ENCODE peak calls at places on chromosomes 7 and 10, in five cellular contexts. D is K562, T is upper lobe of left lung, J is A549, I is uterus. W is an unnamed sample.

GRCh38 chr7:98811299-98811698 is 58.5 kb downstream of the TMEM130 start:
- DNase-seq in D (no peak), T (no peak), J (no peak), I (no peak), W (no peak)

GRCh38 chr7:140165422-140165821 is 11.4 kb downstream of the KDM7A start:
- DNase-seq in D (no peak), T (no peak), J (peak), I (no peak), W (no peak)

GRCh38 chr7:121020652-121021051 is 32.1 kb downstream of the CPED1 start:
- DNase-seq in D (no peak), T (no peak), J (no peak), I (no peak), W (no peak)

GRCh38 chr10:86349474-86349873 is 17.1 kb downstream of the GRID1 start:
- DNase-seq in D (peak), T (no peak), J (peak), I (no peak), W (no peak)

GRCh38 chr10:132714906-132715790 is 70.8 kb downstream of the NKX6-2 start:
- DNase-seq in D (no peak), T (peak), J (no peak), I (no peak), W (no peak)

GRCh38 chr7:101410743-101411476 is 48.2 kb downstream of the COL26A1 start:
- DNase-seq in D (peak), T (peak), J (peak), I (no peak), W (no peak)

GRCh38 chr7:146321301-146321700 is 204.7 kb downstream of the CNTNAP2 start:
- DNase-seq in D (no peak), T (no peak), J (no peak), I (no peak), W (no peak)

GRCh38 chr10:119687192-119688032 is 36.2 kb downstream of the BAG3 start:
- DNase-seq in D (no peak), T (no peak), J (no peak), I (no peak), W (no peak)

GRCh38 chr7:137983308-137984008 is 18.4 kb downstream of the CREB3L2 start:
- DNase-seq in D (no peak), T (no peak), J (no peak), I (peak), W (no peak)

GRCh38 chr10:110279062-110279986 is 25.4 kb downstream of the SMNDC1 start:
- DNase-seq in D (peak), T (no peak), J (peak), I (peak), W (peak)

GRCh38 chr10:97468162-97468561 is 22.2 kb downstream of the ZDHHC16 start:
- DNase-seq in D (no peak), T (no peak), J (no peak), I (no peak), W (no peak)

GRCh38 chr10:29849434-29849833 is 210.0 kb downstream of the JCAD start:
- DNase-seq in D (no peak), T (no peak), J (no peak), I (no peak), W (no peak)

GRCh38 chr7:84274029-84274638 is 79.5 kb upstream of the SEMA3A start:
- DNase-seq in D (no peak), T (no peak), J (no peak), I (no peak), W (no peak)

GRCh38 chr7:39951156-39951942 is 1.3 kb downstream of the CDK13 start:
- DNase-seq in D (peak), T (peak), J (peak), I (peak), W (peak)

GRCh38 chr10:52541082-52541481 is 227.0 kb downstream of the DKK1 start:
- DNase-seq in D (no peak), T (no peak), J (no peak), I (no peak), W (peak)

GRCh38 chr10:89504691-89505090 is 30.7 kb downstream of the SLC16A12 start:
- DNase-seq in D (no peak), T (no peak), J (no peak), I (no peak), W (no peak)

GRCh38 chr7:147492621-147493020 is 1097.9 kb upstream of the C7orf33 start:
- DNase-seq in D (no peak), T (no peak), J (no peak), I (no peak), W (no peak)

GRCh38 chr7:6500691-6501090 is 50.6 kb downstream of the GRID2IP start:
- DNase-seq in D (no peak), T (no peak), J (no peak), I (no peak), W (no peak)

GRCh38 chr7:16916733-16917132 is 35.0 kb upstream of the AGR3 start:
- DNase-seq in D (no peak), T (no peak), J (no peak), I (no peak), W (no peak)

GRCh38 chr7:80699030-80699638 is 60.7 kb downstream of the CD36 start:
- DNase-seq in D (peak), T (no peak), J (peak), I (no peak), W (no peak)

GRCh38 chr10:20233423-20233822 is 417.2 kb downstream of the PLXDC2 start:
- DNase-seq in D (no peak), T (no peak), J (no peak), I (no peak), W (no peak)

GRCh38 chr10:31650010-31650409 is 278.6 kb downstream of the ARHGAP12 start:
- DNase-seq in D (no peak), T (no peak), J (peak), I (peak), W (peak)

GRCh38 chr7:18505870-18506460 is 10.4 kb downstream of the HDAC9 start:
- DNase-seq in D (no peak), T (no peak), J (no peak), I (no peak), W (no peak)

GRCh38 chr10:72318383-72319262 is 36.1 kb downstream of the DNAJB12 start:
- DNase-seq in D (no peak), T (no peak), J (no peak), I (no peak), W (no peak)

GRCh38 chr10:61452655-61453641 is at the start of gene TMEM26:
- DNase-seq in D (peak), T (peak), J (peak), I (peak), W (peak)

GRCh38 chr10:100518761-100519241 is 860 bp downstream of the SEC31B start:
- DNase-seq in D (peak), T (no peak), J (peak), I (no peak), W (no peak)

GRCh38 chr10:5547934-5548660 is 23.3 kb downstream of the CALML3 start:
- DNase-seq in D (no peak), T (no peak), J (peak), I (no peak), W (peak)

GRCh38 chr10:102645388-102645740 is 1.1 kb downstream of the TRIM8 start:
- DNase-seq in D (no peak), T (no peak), J (peak), I (no peak), W (peak)

GRCh38 chr7:47253650-47254080 is 328.2 kb downstream of the TNS3 start:
- DNase-seq in D (peak), T (no peak), J (peak), I (peak), W (peak)

GRCh38 chr10:86366033-86366901 is at the start of gene GRID1:
- DNase-seq in D (peak), T (peak), J (no peak), I (peak), W (no peak)

GRCh38 chr7:25075459-25075858 is 49.6 kb downstream of the CYCS start:
- DNase-seq in D (no peak), T (no peak), J (peak), I (no peak), W (no peak)

GRCh38 chr10:24346877-24347505 is 138.1 kb downstream of the KIAA1217 start:
- DNase-seq in D (no peak), T (no peak), J (no peak), I (no peak), W (no peak)

GRCh38 chr10:131453772-131454634 is 142.5 kb upstream of the TCERG1L start:
- DNase-seq in D (peak), T (no peak), J (peak), I (peak), W (peak)

GRCh38 chr10:33150904-33151303 is 183.6 kb downstream of the NRP1 start:
- DNase-seq in D (no peak), T (no peak), J (no peak), I (no peak), W (no peak)

GRCh38 chr7:77950548-77950947 is 152.0 kb downstream of the PHTF2 start:
- DNase-seq in D (no peak), T (no peak), J (no peak), I (no peak), W (no peak)

GRCh38 chr7:143391462-143392404 is 10.6 kb downstream of the ZYX start:
- DNase-seq in D (no peak), T (peak), J (no peak), I (peak), W (no peak)
- TF ChIP-seq POLR2A in D (peak), T (no peak), J (no peak), I (peak), W (no peak)

GRCh38 chr7:3844545-3845151 is 543.6 kb downstream of the SDK1 start:
- DNase-seq in D (no peak), T (peak), J (no peak), I (no peak), W (no peak)

GRCh38 chr7:3846738-3847137 is 545.7 kb downstream of the SDK1 start:
- DNase-seq in D (no peak), T (no peak), J (no peak), I (no peak), W (no peak)
- TF ChIP-seq CTCF in D (no peak), T (no peak), J (no peak), I (no peak), W (no peak)

GRCh38 chr10:93198401-93199175 is 124.9 kb downstream of the CYP26A1 start:
- DNase-seq in D (no peak), T (no peak), J (no peak), I (no peak), W (no peak)
- H3K4me3 ChIP-seq in D (no peak), T (peak), J (peak), I (peak), W (no peak)

GRCh38 chr10:127979017-127979416 is 72.1 kb downstream of the PTPRE start:
- DNase-seq in D (no peak), T (no peak), J (no peak), I (no peak), W (no peak)
- TF ChIP-seq POLR2A in D (no peak), T (no peak), J (no peak), I (no peak), W (no peak)

GRCh38 chr7:151930026-151930653 is 26.1 kb upstream of the GALNTL5 start:
- DNase-seq in D (no peak), T (peak), J (no peak), I (no peak), W (no peak)

GRCh38 chr7:151930695-151931094 is 25.6 kb upstream of the GALNTL5 start:
- DNase-seq in D (no peak), T (no peak), J (no peak), I (no peak), W (no peak)

GRCh38 chr7:151938550-151938949 is 17.7 kb upstream of the GALNTL5 start:
- DNase-seq in D (no peak), T (no peak), J (no peak), I (no peak), W (no peak)

GRCh38 chr7:151936207-151936606 is 20.0 kb upstream of the GALNTL5 start:
- DNase-seq in D (no peak), T (no peak), J (no peak), I (no peak), W (no peak)

DNA sequence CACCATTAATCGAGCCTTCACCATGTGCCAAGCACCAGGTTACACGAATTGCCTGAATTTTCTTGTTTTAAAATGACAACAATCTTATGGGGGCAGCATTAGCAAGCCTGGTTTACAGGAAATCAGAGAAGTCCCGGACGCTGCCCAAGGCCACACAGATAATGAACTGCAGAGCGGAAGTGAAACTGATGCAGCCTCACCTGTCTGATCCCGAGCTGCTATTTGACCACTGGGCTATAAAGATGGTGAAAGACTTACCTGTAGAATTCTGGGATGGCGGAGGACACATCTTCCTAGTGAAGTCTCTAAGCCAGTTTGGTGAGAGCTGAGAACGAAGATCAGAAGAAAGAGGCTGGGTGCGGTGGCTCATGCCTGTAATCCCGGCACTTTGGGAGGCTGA is 21.7 kb upstream of the GALNTL5 start:
- DNase-seq in D (no peak), T (no peak), J (no peak), I (no peak), W (no peak)
- TF ChIP-seq CTCF in D (no peak), T (no peak), J (no peak), I (no peak), W (no peak)

DNA sequence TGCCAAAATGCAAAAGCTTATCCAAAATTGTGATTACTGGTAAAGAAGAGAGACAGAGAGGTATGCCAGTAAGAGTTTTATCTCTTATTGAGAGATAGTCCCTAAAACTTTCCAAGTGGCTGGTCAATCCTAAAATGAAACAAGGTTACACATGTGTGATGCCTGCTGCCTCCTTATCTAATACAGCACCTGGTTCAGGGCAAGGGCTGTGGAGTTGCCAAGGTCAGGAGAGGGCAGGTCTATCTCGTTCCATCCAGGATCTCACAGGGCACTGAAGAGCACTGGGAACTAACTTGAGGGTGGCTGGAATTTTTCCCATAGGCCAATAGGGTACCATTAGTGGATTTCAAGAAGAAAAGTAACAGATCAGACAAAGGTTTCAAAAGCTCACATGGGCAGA is 18.2 kb downstream of the VOPP1 start:
- DNase-seq in D (peak), T (no peak), J (no peak), I (no peak), W (no peak)
- H3K4me3 ChIP-seq in D (no peak), T (no peak), J (no peak), I (no peak), W (no peak)